ENCODE peak calls at places on chromosome 22, in four cellular contexts. G, H, U and C are unnamed samples.

GRCh38 chr22:45318558-45319318 is 9.0 kb downstream of the FAM118A start:
- DNase-seq in U (peak), G (peak), H (no peak), C (no peak)

GRCh38 chr22:49934144-49934890 is 15.9 kb downstream of the CRELD2 start:
- DNase-seq in G (peak), H (peak), U (no peak), C (no peak)

GRCh38 chr22:24402460-24403192 is 24.8 kb upstream of the ADORA2A start:
- DNase-seq in G (no peak), U (peak), H (peak), C (peak)

GRCh38 chr22:37053310-37054077 is 2.0 kb downstream of the KCTD17 start:
- DNase-seq in U (peak), G (no peak), H (no peak), C (no peak)

GRCh38 chr22:25076281-25076680 is 123.4 kb upstream of the CRYBB3 start:
- DNase-seq in H (no peak), G (no peak), U (no peak), C (no peak)

GRCh38 chr22:36552300-36552699 is 23.3 kb upstream of the EIF3D start:
- DNase-seq in H (no peak), U (no peak), G (no peak), C (no peak)

GRCh38 chr22:23704062-23704461 is 13.2 kb downstream of the RGL4 start:
- DNase-seq in U (no peak), H (no peak), G (no peak), C (no peak)

GRCh38 chr22:18000441-18001039 is 23.8 kb downstream of the MICAL3 start:
- DNase-seq in U (no peak), H (peak), G (no peak), C (no peak)

GRCh38 chr22:37304595-37305343 is 22.5 kb downstream of the CYTH4 start:
- DNase-seq in H (no peak), G (no peak), U (peak), C (no peak)

GRCh38 chr22:43213066-43213465 is 26.1 kb upstream of the TTLL12 start:
- DNase-seq in G (no peak), U (no peak), H (no peak), C (no peak)

GRCh38 chr22:17578129-17578754 is 14.9 kb downstream of the SLC25A18 start:
- DNase-seq in U (peak), H (peak), G (no peak), C (no peak)

GRCh38 chr22:22462813-22463567 is 45.6 kb downstream of the ZNF280B start:
- DNase-seq in U (no peak), G (no peak), H (no peak), C (no peak)

GRCh38 chr22:26547426-26547825 is 35.2 kb upstream of the TFIP11 start:
- DNase-seq in G (no peak), H (no peak), U (no peak), C (no peak)

GRCh38 chr22:39232806-39233735 is 11.7 kb downstream of the PDGFB start:
- DNase-seq in G (no peak), U (no peak), H (no peak), C (no peak)

GRCh38 chr22:43534916-43535315 is 123.1 kb downstream of the MPPED1 start:
- DNase-seq in U (no peak), G (no peak), H (no peak), C (no peak)

GRCh38 chr22:32336185-32336603 is 21.5 kb upstream of the RFPL3 start:
- DNase-seq in H (no peak), G (no peak), U (no peak), C (no peak)

GRCh38 chr22:39206491-39206890 is 38.3 kb downstream of the PDGFB start:
- DNase-seq in G (no peak), H (no peak), U (no peak), C (no peak)

GRCh38 chr22:36110306-36110791 is 50.2 kb downstream of the APOL3 start:
- DNase-seq in U (peak), H (no peak), G (no peak), C (no peak)

GRCh38 chr22:42805998-42806481 is 51.0 kb downstream of the ARFGAP3 start:
- DNase-seq in G (no peak), U (no peak), H (peak), C (no peak)

GRCh38 chr22:19548964-19549363 is 24.8 kb upstream of the CLDN5 start:
- DNase-seq in G (no peak), H (no peak), U (no peak), C (no peak)

GRCh38 chr22:16932577-16932976 is 75.4 kb downstream of the GAB4 start:
- DNase-seq in U (no peak), G (no peak), H (no peak), C (no peak)

GRCh38 chr22:42433754-42434153 is 1.6 kb upstream of the NFAM1 start:
- DNase-seq in H (no peak), G (no peak), U (no peak), C (no peak)

GRCh38 chr22:27668828-27669797 is 132.4 kb downstream of the MN1 start:
- DNase-seq in G (no peak), H (no peak), U (peak), C (peak)